ENCODE peak calls at places on chromosomes 12 and 14, in ten cellular contexts. O is fibroblast of lung, F is GM23248, S is adipocyte, L is kidney, Q is MM.1S, P is SK-N-SH, R is H9, T is HCT116, U is mammary epithelial cell. G is an unnamed sample.

GRCh38 chr14:64235652-64236640 is 58.2 kb downstream of the ESR2 start:
- DNase-seq in P (no peak), S (no peak), R (no peak), Q (peak; percentile 15), U (no peak), T (no peak), O (no peak), F (no peak), L (no peak), G (no peak)

GRCh38 chr12:19757317-19757877 is 318.1 kb downstream of the AEBP2 start:
- DNase-seq in T (peak; percentile 19), F (peak; percentile 69), P (peak; percentile 31), L (no peak), Q (peak; percentile 48), S (peak; percentile 79), O (peak; percentile 64), U (peak; percentile 19), R (no peak), G (peak; percentile 64)

GRCh38 chr12:26092706-26093105 is 32.1 kb downstream of the BHLHE41 start:
- DNase-seq in P (no peak), O (peak; percentile 61), L (no peak), F (no peak), T (no peak), S (no peak), Q (peak; percentile 67), U (no peak), R (no peak), G (peak; percentile 46)

GRCh38 chr14:102170061-102170460 is 30.4 kb downstream of the WDR20 start:
- DNase-seq in L (no peak), R (no peak), Q (no peak), O (no peak), T (no peak), U (no peak), S (no peak), P (no peak), F (no peak), G (no peak)

GRCh38 chr12:50742776-50743175 is 21.1 kb upstream of the ATF1 start:
- DNase-seq in T (no peak), Q (no peak), O (no peak), S (no peak), P (no peak), L (no peak), R (no peak), F (no peak), U (no peak), G (no peak)

GRCh38 chr12:131487379-131488129 is 223.3 kb upstream of the SFSWAP start:
- DNase-seq in L (no peak), F (peak; percentile 47), R (no peak), Q (no peak), O (no peak), U (no peak), S (no peak), T (no peak), P (no peak), G (no peak)

GRCh38 chr14:90483551-90483950 is 86.7 kb downstream of the CALM1 start:
- DNase-seq in Q (no peak), F (no peak), S (no peak), P (no peak), T (no peak), R (peak; percentile 40), O (no peak), L (peak; percentile 70), U (no peak), G (no peak)

GRCh38 chr14:69845787-69846186 is 33.4 kb upstream of the SMOC1 start:
- DNase-seq in R (no peak), P (no peak), T (no peak), U (peak; percentile 29), L (no peak), O (no peak), Q (no peak), F (peak; percentile 9), S (no peak), G (peak; percentile 4)

GRCh38 chr12:96516472-96517417 is 27.4 kb downstream of the CFAP54 start:
- DNase-seq in S (peak; percentile 92), L (no peak), F (peak; percentile 79), O (peak; percentile 66), P (peak; percentile 45), U (peak; percentile 56), T (peak; percentile 66), R (peak; percentile 69), Q (peak; percentile 85), G (peak; percentile 85)

GRCh38 chr14:99713972-99714371 is 29.9 kb downstream of the CYP46A1 start:
- DNase-seq in T (no peak), Q (no peak), L (no peak), S (no peak), F (no peak), P (no peak), O (no peak), R (no peak), U (no peak), G (no peak)

GRCh38 chr12:51740536-51740935 is 108.0 kb downstream of the FIGNL2 start:
- DNase-seq in F (no peak), S (no peak), T (no peak), O (no peak), Q (no peak), P (no peak), L (no peak), R (no peak), U (no peak), G (no peak)

GRCh38 chr14:85416771-85417170 is 113.2 kb upstream of the FLRT2 start:
- DNase-seq in F (peak; percentile 84), R (no peak), T (no peak), L (no peak), S (peak; percentile 79), P (no peak), Q (peak; percentile 7), O (peak; percentile 83), U (peak; percentile 88), G (peak; percentile 77)

GRCh38 chr14:96275182-96276112 is 19.4 kb downstream of the BDKRB1 start:
- DNase-seq in U (peak; percentile 29), F (peak; percentile 83), R (peak; percentile 66), T (peak; percentile 29), L (peak; percentile 89), O (peak; percentile 68), P (peak; percentile 78), Q (peak; percentile 35), S (peak; percentile 91), G (peak; percentile 90)

GRCh38 chr12:2383276-2384028 is 330.7 kb downstream of the CACNA1C start:
- DNase-seq in Q (no peak), S (no peak), F (no peak), R (no peak), O (peak; percentile 16), T (no peak), L (no peak), P (no peak), U (no peak), G (no peak)

GRCh38 chr14:96823652-96824051 is 26.5 kb downstream of the VRK1 start:
- DNase-seq in F (no peak), L (no peak), Q (no peak), P (no peak), S (no peak), T (no peak), O (no peak), U (no peak), R (no peak), G (no peak)

GRCh38 chr14:104690861-104691455 is 1.5 kb downstream of the INF2 start:
- DNase-seq in L (no peak), T (no peak), F (no peak), O (no peak), S (no peak), Q (no peak), P (no peak), U (no peak), R (no peak), G (no peak)

GRCh38 chr14:104692939-104693315 is 3.5 kb downstream of the INF2 start:
- DNase-seq in L (no peak), Q (no peak), U (no peak), P (no peak), F (no peak), R (no peak), O (no peak), S (no peak), T (no peak), G (no peak)

GRCh38 chr14:104692261-104692938 is 3.0 kb downstream of the INF2 start:
- DNase-seq in Q (no peak), O (no peak), R (no peak), L (no peak), T (no peak), F (no peak), P (no peak), U (no peak), S (no peak), G (no peak)

GRCh38 chr14:104690266-104690711 is 871 bp downstream of the INF2 start:
- DNase-seq in R (no peak), F (peak; percentile 36), S (peak; percentile 24), O (no peak), L (no peak), Q (no peak), T (no peak), P (no peak), U (no peak), G (no peak)

GRCh38 chr14:104691546-104692260 is 2.3 kb downstream of the INF2 start:
- DNase-seq in F (no peak), P (no peak), Q (no peak), U (no peak), L (no peak), O (no peak), S (no peak), T (no peak), R (no peak), G (no peak)
- H3K9ac ChIP-seq in F (peak overlapping the region; percentile 8), P (no peak overlapping the region), Q (no peak overlapping the region), U (no peak overlapping the region), L (no peak overlapping the region), O (no peak overlapping the region), S (peak overlapping the region; percentile 96), T (no peak overlapping the region), R (no peak overlapping the region), G (no peak overlapping the region)

GRCh38 chr14:81392052-81392451 is 8.1 kb downstream of the STON2 start:
- DNase-seq in F (no peak), L (no peak), S (no peak), O (no peak), T (no peak), P (no peak), R (no peak), Q (no peak), U (no peak), G (no peak)
- H3K9ac ChIP-seq in F (no peak overlapping the region), L (no peak overlapping the region), S (no peak overlapping the region), O (no peak overlapping the region), T (no peak overlapping the region), P (no peak overlapping the region), R (no peak overlapping the region), Q (no peak overlapping the region), U (no peak overlapping the region), G (no peak overlapping the region)

DNA sequence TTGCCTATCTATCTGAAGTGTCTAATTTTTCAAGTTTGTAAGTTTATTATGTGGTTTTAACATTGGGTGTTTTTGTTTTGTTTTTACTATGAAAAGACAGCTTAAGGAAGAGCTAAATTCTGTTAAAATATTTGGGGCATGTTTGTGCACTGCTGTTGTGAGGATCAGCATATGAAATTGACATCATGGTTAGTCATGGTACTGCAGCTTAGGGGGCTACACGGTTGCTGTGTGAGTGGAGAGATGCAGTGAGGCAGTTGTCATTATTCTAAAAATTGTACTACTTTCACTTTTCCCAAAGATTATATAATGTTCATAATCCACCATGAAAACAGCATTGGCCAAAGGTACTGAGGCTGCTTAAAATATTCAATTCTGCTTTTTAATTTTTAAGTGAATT is 49.0 kb downstream of the ZC3H14 start:
- DNase-seq in Q (no peak), F (peak; percentile 28), O (peak; percentile 30), T (no peak), R (no peak), S (no peak), U (no peak), L (no peak), P (peak; percentile 10), G (peak; percentile 49)
- H3K9ac ChIP-seq in Q (no peak overlapping the region), F (no peak overlapping the region), O (no peak overlapping the region), T (no peak overlapping the region), R (no peak overlapping the region), S (no peak overlapping the region), U (no peak overlapping the region), L (no peak overlapping the region), P (no peak overlapping the region), G (no peak overlapping the region)

GRCh38 chr14:105075364-105076295 is 10.4 kb upstream of the GPR132 start:
- DNase-seq in L (peak; percentile 87), T (no peak), O (peak; percentile 35), R (peak; percentile 69), F (peak; percentile 42), Q (peak; percentile 34), S (peak; percentile 10), U (no peak), P (peak; percentile 73), G (peak; percentile 52)
- H3K9ac ChIP-seq in L (no peak overlapping the region), T (no peak overlapping the region), O (no peak overlapping the region), R (no peak overlapping the region), F (no peak overlapping the region), Q (no peak overlapping the region), S (no peak overlapping the region), U (no peak overlapping the region), P (no peak overlapping the region), G (no peak overlapping the region)

G was measured in IMR-90.